ENCODE peak calls at places on chromosomes 6 and 20, in nine cellular contexts. H, O, S, E, W, M, L, Y and X are unnamed samples.
A peak's percentile ranks its signal among the peaks of the same experiment; 100 is the strongest.

GRCh38 chr20:56683077-56683865 is 54.2 kb downstream of the TFAP2C start:
- DNase-seq in W (no peak), L (no peak), E (no peak), O (no peak), M (no peak), Y (no peak), H (no peak), S (no peak), X (no peak)

GRCh38 chr20:57391439-57392129 is 388 bp downstream of the RBM38 start:
- DNase-seq in M (peak; percentile 19), H (no peak), W (no peak), S (no peak), E (peak; percentile 20), O (no peak), Y (peak; percentile 39), L (no peak), X (no peak)

GRCh38 chr20:51500311-51500710 is 42.2 kb downstream of the NFATC2 start:
- DNase-seq in O (no peak), L (peak; percentile 32), Y (peak; percentile 79), M (no peak), H (peak; percentile 66), W (no peak), S (no peak), E (no peak), X (no peak)

GRCh38 chr6:133854633-133855598 is 34.0 kb upstream of the TCF21 start:
- DNase-seq in M (no peak), W (no peak), L (no peak), E (peak; percentile 51), Y (no peak), H (peak; percentile 23), O (no peak), S (no peak), X (no peak)

GRCh38 chr6:36688534-36689075 is 9.0 kb upstream of the RAB44 start:
- DNase-seq in W (no peak), M (no peak), S (no peak), Y (no peak), E (no peak), L (no peak), O (no peak), H (no peak), X (no peak)

GRCh38 chr6:104750449-104750848 is 109.3 kb downstream of the HACE1 start:
- DNase-seq in Y (no peak), E (no peak), M (no peak), S (no peak), W (no peak), H (no peak), L (no peak), O (no peak), X (no peak)

GRCh38 chr6:73364549-73364948 is 2.1 kb downstream of the KHDC3L start:
- DNase-seq in Y (no peak), E (no peak), S (no peak), W (no peak), H (no peak), O (no peak), L (no peak), M (no peak), X (no peak)

GRCh38 chr20:2311329-2311728 is 15.5 kb downstream of the TGM3 start:
- DNase-seq in S (no peak), W (no peak), E (no peak), Y (no peak), H (no peak), L (no peak), O (no peak), M (no peak), X (no peak)

GRCh38 chr6:136073216-136073615 is 176.9 kb downstream of the MTFR2 start:
- DNase-seq in S (no peak), O (no peak), E (no peak), M (no peak), L (no peak), W (no peak), Y (no peak), H (no peak), X (no peak)

GRCh38 chr6:170464524-170464979 is 88.6 kb downstream of the PSMB1 start:
- DNase-seq in L (no peak), H (no peak), Y (peak; percentile 35), M (no peak), W (no peak), O (no peak), S (no peak), E (no peak), X (no peak)

GRCh38 chr20:32231847-32232246 is 24.2 kb downstream of the POFUT1 start:
- DNase-seq in W (no peak), H (no peak), O (no peak), S (no peak), M (no peak), Y (peak; percentile 42), E (no peak), L (no peak), X (no peak)

GRCh38 chr20:48541581-48542071 is 286.2 kb downstream of the PREX1 start:
- DNase-seq in L (no peak), H (peak; percentile 71), O (no peak), W (no peak), S (no peak), Y (no peak), M (no peak), E (no peak), X (no peak)

GRCh38 chr20:38520261-38520660 is 47.6 kb downstream of the RALGAPB start:
- DNase-seq in L (no peak), W (no peak), E (no peak), O (no peak), Y (no peak), M (no peak), H (no peak), S (no peak), X (no peak)

GRCh38 chr20:34268851-34269668 is 27.8 kb downstream of the ASIP start:
- DNase-seq in E (peak; percentile 24), W (peak; percentile 30), Y (peak; percentile 32), O (no peak), H (peak; percentile 26), S (no peak), L (no peak), M (no peak), X (peak; percentile 15)

DNA sequence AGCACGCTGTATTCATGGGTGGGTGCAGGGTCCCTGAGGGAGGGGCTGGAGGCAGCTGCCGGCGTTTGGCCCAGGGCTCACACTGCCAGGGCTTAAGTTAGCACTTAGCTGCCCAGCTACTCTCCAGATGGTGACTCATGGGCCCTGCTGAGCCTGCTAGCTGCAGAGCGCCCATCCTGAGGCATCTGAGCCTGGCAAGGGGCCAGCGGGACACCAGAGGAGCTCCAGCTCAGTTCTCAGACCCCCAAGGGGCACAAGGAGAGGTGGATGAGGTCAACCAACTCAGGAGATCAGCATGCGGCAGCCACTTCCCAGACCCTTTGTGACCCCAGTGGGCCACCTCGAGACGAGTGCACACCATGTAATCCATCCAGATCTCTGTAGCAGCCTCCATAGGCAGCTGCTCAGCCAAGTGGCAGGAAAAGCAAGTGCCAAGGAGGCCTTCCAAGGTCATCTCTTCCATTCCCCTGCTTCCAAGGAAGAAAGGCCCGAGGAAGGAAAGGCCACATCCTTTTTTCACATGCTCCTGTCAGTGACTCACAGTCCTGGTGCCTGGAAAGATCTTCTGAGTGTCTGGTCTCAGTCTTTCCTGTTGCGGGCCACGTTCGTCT is 35.3 kb downstream of the FOXP4 start:
- DNase-seq in S (no peak), M (no peak), W (no peak), H (no peak), Y (no peak), O (no peak), L (peak; percentile 45), E (no peak), X (no peak)
- TF ChIP-seq CTCF in S (no peak), M (no peak), W (no peak), H (no peak), Y (no peak), O (no peak), L (no peak), E (no peak), X (no peak)

GRCh38 chr20:47304287-47304686 is 52.2 kb downstream of the ZMYND8 start:
- DNase-seq in M (no peak), S (no peak), H (no peak), O (no peak), Y (no peak), W (no peak), L (no peak), E (no peak), X (peak; percentile 68)
- TF ChIP-seq CTCF in M (no peak), S (no peak), H (no peak), O (no peak), Y (no peak), W (no peak), L (no peak), E (no peak), X (no peak)

DNA sequence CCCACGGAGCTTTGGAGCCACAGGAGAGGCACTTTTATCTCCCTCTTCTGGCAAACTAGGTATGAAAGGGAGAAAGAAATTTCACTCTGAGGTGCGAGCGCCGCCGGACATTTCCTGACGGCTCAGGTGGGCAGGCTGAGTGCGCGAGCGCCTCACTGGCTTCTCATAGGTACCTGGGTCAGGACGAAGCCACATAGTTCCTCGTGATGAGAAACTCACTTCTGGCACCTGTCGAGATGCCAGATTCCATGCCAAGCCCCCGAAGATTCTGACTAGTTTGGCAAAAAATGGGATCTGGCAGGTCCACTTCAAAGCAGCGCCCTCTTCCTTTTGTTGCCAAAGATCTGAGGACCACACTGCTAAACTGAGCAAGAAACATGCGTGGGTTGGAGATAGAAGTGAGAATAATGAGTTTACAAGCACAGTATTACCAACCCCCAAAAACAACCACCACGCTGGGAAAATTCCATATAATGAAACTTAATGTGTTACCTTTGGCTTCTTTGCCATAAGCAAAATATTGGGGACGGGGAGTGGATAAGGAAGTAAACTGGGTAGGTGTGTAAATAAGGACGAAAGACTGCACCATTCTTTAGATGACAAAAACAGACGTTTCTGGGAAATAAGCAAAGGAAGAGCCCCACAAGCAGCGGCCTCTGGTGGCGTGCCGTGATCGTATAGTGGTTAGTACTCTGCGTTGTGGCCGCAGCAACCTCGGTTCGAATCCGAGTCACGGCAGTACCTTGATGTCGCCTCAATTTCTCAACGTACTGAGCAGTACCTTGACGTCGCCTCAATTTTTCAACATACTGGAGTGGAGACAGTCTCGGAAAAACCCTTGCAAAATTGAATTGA is 89.8 kb upstream of the PRSS16 start:
- DNase-seq in M (peak; percentile 79), O (no peak), W (peak; percentile 56), E (no peak), Y (peak; percentile 88), S (no peak), H (peak; percentile 73), L (peak; percentile 75), X (peak; percentile 47)
- TF ChIP-seq CTCF in M (peak; percentile 51), O (peak; percentile 62), W (no peak), E (peak; percentile 51), Y (peak; percentile 48), S (no peak), H (peak; percentile 61), L (peak; percentile 72), X (no peak)

DNA sequence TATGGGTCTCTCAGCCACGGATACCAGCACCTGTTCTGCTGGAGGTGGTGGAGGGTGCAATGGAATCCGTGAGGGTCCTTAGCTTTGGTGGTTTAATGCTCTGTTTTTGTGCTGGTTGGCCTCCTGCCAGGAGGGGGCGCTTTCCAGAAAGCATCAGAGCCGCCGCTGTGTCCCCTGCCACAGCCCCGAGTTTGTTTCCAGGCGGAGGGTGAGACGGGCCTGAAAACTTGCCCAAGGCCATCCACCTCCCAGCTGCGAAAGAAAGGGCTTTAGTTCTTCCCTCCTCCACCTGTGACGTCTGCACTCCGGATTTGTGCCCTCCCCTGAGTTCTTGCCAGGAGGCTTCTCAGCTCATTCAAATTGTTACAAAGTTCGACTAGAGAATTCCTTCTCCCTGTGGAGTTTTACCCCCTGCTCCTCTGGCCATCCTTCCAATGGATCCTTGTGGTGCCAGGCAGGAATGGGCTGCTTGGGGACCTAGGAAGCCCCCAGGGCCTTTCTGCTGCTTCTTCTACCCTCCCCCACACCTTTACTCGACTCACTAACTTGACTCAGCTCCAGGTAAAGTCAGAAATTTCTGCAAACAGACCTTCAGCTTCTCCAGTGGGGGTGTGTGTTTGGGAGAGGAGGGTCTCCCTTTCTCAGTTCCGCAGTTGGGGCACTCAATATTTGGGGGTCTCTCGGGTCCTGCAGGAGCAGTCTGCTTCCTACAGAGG is 873.7 kb downstream of the KIF16B start:
- DNase-seq in M (no peak), H (no peak), W (no peak), E (no peak), O (no peak), S (no peak), L (peak; percentile 83), Y (no peak), X (no peak)
- TF ChIP-seq CTCF in M (no peak), H (peak; percentile 34), W (no peak), E (no peak), O (peak; percentile 31), S (no peak), L (peak; percentile 71), Y (no peak), X (no peak)